ENCODE peak calls at places on chromosomes 2 and 18, in five cellular contexts. V, I, B, A and U are unnamed samples.

GRCh38 chr2:56684371-56684770 is 500.6 kb downstream of the CCDC85A start:
- DNase-seq in V (no peak), I (no peak), B (no peak), A (no peak), U (no peak)

GRCh38 chr18:33562741-33563140 is 15.3 kb upstream of the ASXL3 start:
- DNase-seq in V (no peak), I (no peak), B (no peak), A (no peak), U (no peak)

GRCh38 chr18:31658670-31659573 is 25.5 kb downstream of the B4GALT6 start:
- DNase-seq in V (peak), I (peak), B (no peak), A (no peak), U (no peak)

GRCh38 chr2:226187601-226188000 is 612.0 kb downstream of the IRS1 start:
- DNase-seq in V (no peak), I (no peak), B (peak), A (no peak), U (no peak)

GRCh38 chr2:138846216-138846821 is 66.1 kb upstream of the NXPH2 start:
- DNase-seq in V (peak), I (peak), B (peak), A (no peak), U (no peak)

GRCh38 chr2:213252206-213252605 is 32.1 kb upstream of the SPAG16 start:
- DNase-seq in V (no peak), I (no peak), B (no peak), A (no peak), U (no peak)

GRCh38 chr2:100935372-100935752 is 66.7 kb upstream of the RPL31 start:
- DNase-seq in V (no peak), I (no peak), B (peak), A (no peak), U (no peak)

GRCh38 chr18:6920099-6920955 is 190.8 kb downstream of the ARHGAP28 start:
- DNase-seq in V (peak), I (peak), B (peak), A (peak), U (no peak)

GRCh38 chr2:38158361-38159128 is 82.6 kb upstream of the CYP1B1 start:
- DNase-seq in V (no peak), I (no peak), B (peak), A (no peak), U (no peak)

GRCh38 chr2:47490406-47490805 is 87.5 kb downstream of the MSH2 start:
- DNase-seq in V (no peak), I (no peak), B (peak), A (no peak), U (no peak)

GRCh38 chr2:138767101-138767500 is 13.1 kb downstream of the NXPH2 start:
- DNase-seq in V (no peak), I (no peak), B (no peak), A (no peak), U (no peak)

GRCh38 chr2:66509326-66509811 is 74.4 kb downstream of the MEIS1 start:
- DNase-seq in V (no peak), I (no peak), B (peak), A (no peak), U (no peak)

GRCh38 chr18:50933684-50934083 is 34.2 kb upstream of the ELAC1 start:
- DNase-seq in V (no peak), I (no peak), B (no peak), A (no peak), U (no peak)

GRCh38 chr2:138321458-138321857 is 180.1 kb upstream of the SPOPL start:
- DNase-seq in V (no peak), I (no peak), B (no peak), A (no peak), U (no peak)

GRCh38 chr2:12340164-12340563 is 376.6 kb upstream of the TRIB2 start:
- DNase-seq in V (no peak), I (no peak), B (peak), A (no peak), U (no peak)

GRCh38 chr2:127623388-127624320 is 22.3 kb upstream of the GPR17 start:
- DNase-seq in V (no peak), I (no peak), B (peak), A (no peak), U (peak)

GRCh38 chr2:67571785-67572718 is 174.9 kb downstream of the ETAA1 start:
- DNase-seq in V (no peak), I (no peak), B (peak), A (no peak), U (no peak)

GRCh38 chr2:159961005-159961404 is 101.4 kb downstream of the PLA2R1 start:
- DNase-seq in V (no peak), I (no peak), B (peak), A (no peak), U (no peak)

GRCh38 chr2:41222593-41222992 is 770.7 kb upstream of the SLC8A1 start:
- DNase-seq in V (no peak), I (no peak), B (no peak), A (no peak), U (no peak)

GRCh38 chr2:203327582-203327917 is 644 bp upstream of the ABI2 start:
- DNase-seq in V (no peak), I (no peak), B (no peak), A (no peak), U (no peak)

GRCh38 chr2:1910562-1911256 is 166.4 kb upstream of the PXDN start:
- DNase-seq in V (no peak), I (peak), B (peak), A (no peak), U (no peak)

GRCh38 chr2:113858764-113859163 is 31.1 kb upstream of the ACTR3 start:
- DNase-seq in V (no peak), I (no peak), B (peak), A (no peak), U (no peak)

GRCh38 chr2:70930371-70931329 is 5.0 kb upstream of the ATP6V1B1 start:
- DNase-seq in V (no peak), I (no peak), B (no peak), A (no peak), U (peak)

GRCh38 chr18:32355896-32356295 is 114.8 kb downstream of the GAREM1 start:
- DNase-seq in V (no peak), I (no peak), B (peak), A (no peak), U (no peak)

GRCh38 chr2:116810645-116811044 is 1003.8 kb upstream of the DDX18 start:
- DNase-seq in V (no peak), I (no peak), B (no peak), A (no peak), U (no peak)

GRCh38 chr2:241788572-241788971 is 11.9 kb downstream of the GAL3ST2 start:
- DNase-seq in V (no peak), I (peak), B (no peak), A (no peak), U (no peak)

GRCh38 chr18:48968412-48969215 is 17.8 kb upstream of the SMAD7 start:
- DNase-seq in V (no peak), I (no peak), B (no peak), A (no peak), U (no peak)

DNA sequence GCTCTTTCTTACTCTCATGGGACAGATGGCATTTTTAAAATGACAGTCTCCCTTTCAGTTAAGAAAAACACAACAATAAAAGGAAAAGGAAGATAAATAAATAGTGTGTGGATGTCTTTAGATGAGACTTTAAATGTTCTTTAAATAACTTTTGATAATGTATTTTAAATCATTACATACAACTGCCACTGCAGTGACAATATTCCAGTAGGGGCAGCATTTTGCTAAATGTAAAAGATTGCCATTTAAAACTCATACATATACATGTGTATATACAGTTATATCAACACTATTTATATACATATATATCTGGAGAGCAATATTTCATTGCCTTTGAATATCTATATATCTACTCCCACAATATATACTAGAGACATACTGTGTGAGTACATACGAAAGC is 90.7 kb downstream of the INO80D start:
- DNase-seq in V (no peak), I (no peak), B (no peak), A (no peak), U (no peak)
- TF ChIP-seq CTCF in V (no peak), I (peak), B (peak), A (no peak), U (peak)

DNA sequence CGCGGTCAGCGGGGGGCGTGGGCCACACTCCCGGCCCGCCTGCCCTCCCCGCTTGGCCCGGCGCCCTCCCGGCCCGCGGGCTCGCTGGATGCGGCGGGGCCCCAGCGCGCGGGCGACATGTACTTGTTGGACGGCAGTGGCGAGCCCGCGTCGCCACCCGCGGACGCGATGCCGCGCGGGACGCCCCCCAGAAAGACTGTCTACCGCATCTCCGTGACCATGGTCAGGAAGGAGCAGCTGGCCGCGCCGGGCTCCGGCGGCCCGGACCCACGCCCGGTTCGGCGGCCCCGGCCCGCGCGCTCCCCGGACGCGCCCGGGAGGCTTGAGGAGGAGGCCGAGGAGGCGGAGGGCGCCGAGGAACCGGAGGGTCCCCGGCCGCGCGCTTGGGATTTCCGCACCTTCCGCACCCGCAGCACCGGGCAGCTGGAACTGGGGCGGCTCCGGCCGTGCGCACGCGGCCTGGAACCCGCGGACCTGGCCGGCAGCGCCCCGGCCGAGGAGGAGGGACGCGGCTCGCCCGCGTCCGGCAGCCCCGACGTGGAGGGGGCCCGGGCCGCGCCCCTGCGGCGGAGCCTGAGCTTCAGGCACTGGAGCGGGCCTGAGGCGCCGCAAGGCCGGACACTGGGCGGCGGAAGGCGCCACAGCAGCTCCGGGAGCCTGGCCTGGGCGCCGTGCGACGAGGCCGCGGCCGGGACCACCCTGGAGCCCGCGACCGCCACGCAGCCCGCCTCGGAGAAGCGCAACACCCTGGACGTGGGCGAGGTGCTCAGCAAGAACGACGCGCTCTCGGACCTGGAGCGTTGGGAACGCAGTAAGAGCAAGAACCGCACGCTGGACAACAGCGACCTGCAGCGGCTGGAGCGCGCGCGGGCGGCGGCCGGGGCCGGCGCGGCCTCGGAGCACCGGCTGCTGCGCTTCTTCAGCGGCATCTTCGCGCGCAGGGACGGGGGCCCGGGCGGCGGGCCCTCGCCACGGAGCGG is 176.4 kb downstream of the AGAP1 start:
- DNase-seq in V (no peak), I (no peak), B (peak), A (peak), U (peak)
- TF ChIP-seq CTCF in V (no peak), I (no peak), B (peak), A (no peak), U (peak)

GRCh38 chr2:191349990-191350389 is 104.8 kb downstream of the MYO1B start:
- DNase-seq in V (no peak), I (no peak), B (no peak), A (no peak), U (no peak)
- TF ChIP-seq CTCF in V (no peak), I (no peak), B (peak), A (no peak), U (peak)

GRCh38 chr18:13726228-13726971 is at the start of the genes FAM210A and RNMT:
- DNase-seq in V (peak), I (peak), B (peak), A (peak), U (peak)
- TF ChIP-seq CTCF in V (no peak), I (peak), B (no peak), A (no peak), U (no peak)

DNA sequence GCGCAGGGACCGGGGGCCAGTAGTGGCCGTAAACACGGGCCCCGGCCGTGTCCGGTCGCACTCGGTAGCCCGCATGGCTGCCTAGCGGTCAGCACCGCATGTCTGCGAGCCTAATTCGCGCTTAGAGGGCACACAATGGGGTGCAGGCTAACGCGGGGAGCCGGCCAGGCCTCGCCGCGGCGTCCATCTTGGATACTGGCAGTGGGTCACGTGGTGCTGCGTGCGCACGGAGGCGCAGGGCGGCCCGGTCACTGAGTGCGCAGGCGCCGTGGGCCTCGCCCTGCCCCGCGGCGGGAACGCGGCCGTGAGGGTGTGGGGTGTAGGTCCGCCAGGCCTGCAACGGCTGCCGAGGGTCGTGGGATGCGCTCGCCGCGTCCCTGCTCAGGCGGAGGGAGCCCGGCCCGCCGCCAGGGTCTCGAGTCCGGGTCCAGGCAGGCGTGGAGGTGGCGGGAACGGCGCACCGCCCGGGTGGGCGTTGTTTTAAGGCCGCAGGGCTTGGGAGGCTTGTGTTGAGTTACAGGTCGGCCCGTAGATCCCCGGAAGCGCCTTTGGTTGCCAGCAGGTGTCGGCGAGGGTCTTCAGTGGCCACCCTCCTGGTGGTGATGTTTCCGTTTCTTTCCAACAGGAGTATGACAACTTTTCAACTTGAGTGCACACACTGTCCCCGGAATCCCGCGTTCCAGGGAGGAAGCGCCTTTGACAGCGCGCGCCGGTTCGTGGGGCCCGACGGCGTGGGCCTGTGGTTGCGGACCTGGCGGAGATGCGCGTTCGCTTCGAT is 819 bp upstream of the HDAC4 start:
- DNase-seq in V (peak), I (peak), B (peak), A (peak), U (peak)
- TF ChIP-seq CTCF in V (no peak), I (peak), B (no peak), A (no peak), U (no peak)

GRCh38 chr18:4016391-4017049 is 438.6 kb downstream of the DLGAP1 start:
- DNase-seq in V (no peak), I (no peak), B (no peak), A (no peak), U (no peak)

GRCh38 chr18:4020026-4020425 is 435.1 kb downstream of the DLGAP1 start:
- DNase-seq in V (no peak), I (peak), B (no peak), A (no peak), U (no peak)

DNA sequence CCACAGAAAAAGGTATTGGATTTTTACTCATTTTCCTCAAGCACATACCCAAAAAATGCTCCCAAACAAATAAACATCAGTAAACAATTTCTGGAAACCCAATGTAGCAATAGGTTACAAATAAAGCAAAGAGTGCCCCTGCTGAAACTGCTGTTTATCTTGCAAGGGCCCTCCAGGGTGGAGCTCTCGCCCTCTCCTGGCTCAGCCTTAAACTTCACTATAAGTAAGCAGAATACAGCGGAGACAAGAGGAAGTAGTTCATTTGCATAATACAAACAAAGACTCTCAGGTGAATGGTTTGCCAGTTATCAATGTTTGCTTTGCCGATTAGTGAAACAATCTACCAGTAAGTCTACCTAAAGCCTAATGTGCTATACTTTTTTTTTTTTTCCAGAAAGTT is 437.6 kb downstream of the DLGAP1 start:
- DNase-seq in V (peak), I (peak), B (peak), A (peak), U (no peak)
- TF ChIP-seq CTCF in V (peak), I (peak), B (peak), A (peak), U (peak)

GRCh38 chr2:86487062-86487461 is 45.9 kb downstream of the KDM3A start:
- DNase-seq in V (no peak), I (no peak), B (no peak), A (no peak), U (no peak)
- TF ChIP-seq CTCF in V (no peak), I (peak), B (no peak), A (no peak), U (peak)

DNA sequence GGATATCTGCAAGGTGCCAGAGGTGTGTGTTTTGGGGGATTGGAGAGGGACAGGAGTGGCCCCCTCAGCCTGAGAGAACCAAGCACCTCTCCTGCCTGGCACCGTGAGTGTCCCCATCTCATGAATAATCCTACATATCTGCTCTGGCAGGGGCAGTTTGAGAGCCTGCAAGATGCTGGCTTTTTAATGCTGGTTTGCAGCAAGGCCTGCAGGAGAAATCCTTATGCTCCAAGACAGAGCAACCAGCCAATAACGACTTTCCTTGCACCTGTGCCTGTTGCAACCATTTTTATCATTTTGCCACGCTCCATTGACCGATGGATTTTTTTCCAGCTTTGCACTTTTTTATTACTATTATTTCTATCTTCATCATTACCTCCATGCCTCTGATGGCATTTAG is 259.4 kb upstream of the SKOR2 start:
- DNase-seq in V (no peak), I (no peak), B (no peak), A (no peak), U (no peak)
- TF ChIP-seq CTCF in V (no peak), I (no peak), B (no peak), A (no peak), U (no peak)

DNA sequence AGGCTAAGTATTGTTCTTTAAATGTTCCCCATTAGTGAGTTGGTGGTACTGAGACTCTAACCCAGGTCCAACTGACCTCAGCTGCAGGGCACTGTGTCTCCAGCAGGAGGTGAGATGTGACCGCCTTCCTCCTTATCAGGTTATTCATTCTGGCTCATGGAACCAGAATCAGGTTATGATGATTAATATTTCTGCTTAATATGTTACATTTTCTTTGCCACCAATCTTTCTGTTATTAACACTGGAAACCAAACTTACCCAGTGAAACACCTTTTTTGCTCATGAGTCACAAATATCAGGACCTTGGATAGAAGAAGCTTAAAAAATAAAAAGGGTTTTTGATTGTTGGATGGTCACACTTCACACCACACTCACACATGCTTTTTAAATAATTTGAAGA is 85.4 kb downstream of the DPP4 start:
- DNase-seq in V (no peak), I (no peak), B (no peak), A (peak), U (no peak)
- TF ChIP-seq CTCF in V (no peak), I (peak), B (peak), A (peak), U (no peak)